ENCODE peak calls at places on chromosomes 13 and 19, in ten cellular contexts. One of them, this sample, is unnamed.

GRCh38 chr19:39038098-39038497 is 5.7 kb upstream of the FBXO27 start:
- DNase-seq in uterus: peak; percentile 18
- DNase-seq in lung: peak; percentile 39
- DNase-seq in thoracic aorta: no peak
- DNase-seq in CD4-positive, alpha-beta T cell: no peak
- DNase-seq in esophagus muscularis mucosa: no peak
- DNase-seq in RWPE1: peak; percentile 60
- DNase-seq in substantia nigra: no peak
- DNase-seq in CD4-positive, CD25-positive, alpha-beta regulatory T cell: no peak
- DNase-seq in cardiac muscle cell: peak; percentile 61
- DNase-seq in this sample: no peak

GRCh38 chr19:6018786-6019185 is 40.8 kb upstream of the RANBP3 start:
- DNase-seq in uterus: no peak
- DNase-seq in lung: no peak
- DNase-seq in thoracic aorta: no peak
- DNase-seq in CD4-positive, alpha-beta T cell: no peak
- DNase-seq in esophagus muscularis mucosa: no peak
- DNase-seq in RWPE1: no peak
- DNase-seq in substantia nigra: no peak
- DNase-seq in CD4-positive, CD25-positive, alpha-beta regulatory T cell: peak; percentile 32
- DNase-seq in cardiac muscle cell: no peak
- DNase-seq in this sample: peak; percentile 54

GRCh38 chr19:57537953-57538547 is 10.9 kb downstream of the ZNF549 start:
- DNase-seq in uterus: no peak
- DNase-seq in lung: no peak
- DNase-seq in thoracic aorta: no peak
- DNase-seq in CD4-positive, alpha-beta T cell: no peak
- DNase-seq in esophagus muscularis mucosa: no peak
- DNase-seq in RWPE1: no peak
- DNase-seq in substantia nigra: no peak
- DNase-seq in CD4-positive, CD25-positive, alpha-beta regulatory T cell: no peak
- DNase-seq in cardiac muscle cell: no peak
- DNase-seq in this sample: no peak

GRCh38 chr13:52848455-52849190 is at the start of gene PCDH8:
- DNase-seq in uterus: no peak
- DNase-seq in lung: no peak
- DNase-seq in thoracic aorta: no peak
- DNase-seq in CD4-positive, alpha-beta T cell: no peak
- DNase-seq in esophagus muscularis mucosa: no peak
- DNase-seq in RWPE1: no peak
- DNase-seq in substantia nigra: no peak
- DNase-seq in CD4-positive, CD25-positive, alpha-beta regulatory T cell: no peak
- DNase-seq in cardiac muscle cell: peak; percentile 2
- DNase-seq in this sample: no peak

GRCh38 chr19:40219721-40220276 is 1.6 kb upstream of the TTC9B start:
- DNase-seq in uterus: no peak
- DNase-seq in lung: no peak
- DNase-seq in thoracic aorta: no peak
- DNase-seq in CD4-positive, alpha-beta T cell: no peak
- DNase-seq in esophagus muscularis mucosa: no peak
- DNase-seq in RWPE1: peak; percentile 82
- DNase-seq in substantia nigra: no peak
- DNase-seq in CD4-positive, CD25-positive, alpha-beta regulatory T cell: no peak
- DNase-seq in cardiac muscle cell: peak; percentile 69
- DNase-seq in this sample: no peak

GRCh38 chr13:80083516-80084085 is 257.3 kb downstream of the SPRY2 start:
- DNase-seq in uterus: no peak
- DNase-seq in lung: no peak
- DNase-seq in thoracic aorta: no peak
- DNase-seq in CD4-positive, alpha-beta T cell: no peak
- DNase-seq in esophagus muscularis mucosa: no peak
- DNase-seq in RWPE1: no peak
- DNase-seq in substantia nigra: no peak
- DNase-seq in CD4-positive, CD25-positive, alpha-beta regulatory T cell: no peak
- DNase-seq in cardiac muscle cell: peak; percentile 75
- DNase-seq in this sample: no peak

GRCh38 chr19:29528946-29529645 is 3.3 kb downstream of the VSTM2B start:
- DNase-seq in uterus: no peak
- DNase-seq in lung: no peak
- DNase-seq in thoracic aorta: no peak
- DNase-seq in CD4-positive, alpha-beta T cell: no peak
- DNase-seq in esophagus muscularis mucosa: no peak
- DNase-seq in RWPE1: no peak
- DNase-seq in substantia nigra: no peak
- DNase-seq in CD4-positive, CD25-positive, alpha-beta regulatory T cell: no peak
- DNase-seq in cardiac muscle cell: no peak
- DNase-seq in this sample: no peak

GRCh38 chr13:47069133-47069532 is 172.3 kb upstream of the HTR2A start:
- DNase-seq in uterus: no peak
- DNase-seq in lung: no peak
- DNase-seq in thoracic aorta: no peak
- DNase-seq in CD4-positive, alpha-beta T cell: no peak
- DNase-seq in esophagus muscularis mucosa: no peak
- DNase-seq in RWPE1: no peak
- DNase-seq in substantia nigra: no peak
- DNase-seq in CD4-positive, CD25-positive, alpha-beta regulatory T cell: no peak
- DNase-seq in cardiac muscle cell: no peak
- DNase-seq in this sample: no peak

GRCh38 chr13:76882431-76882830 is 3.8 kb downstream of the KCTD12 start:
- DNase-seq in uterus: no peak
- DNase-seq in lung: no peak
- DNase-seq in thoracic aorta: no peak
- DNase-seq in CD4-positive, alpha-beta T cell: no peak
- DNase-seq in esophagus muscularis mucosa: no peak
- DNase-seq in RWPE1: no peak
- DNase-seq in substantia nigra: no peak
- DNase-seq in CD4-positive, CD25-positive, alpha-beta regulatory T cell: no peak
- DNase-seq in cardiac muscle cell: peak; percentile 76
- DNase-seq in this sample: no peak

DNA sequence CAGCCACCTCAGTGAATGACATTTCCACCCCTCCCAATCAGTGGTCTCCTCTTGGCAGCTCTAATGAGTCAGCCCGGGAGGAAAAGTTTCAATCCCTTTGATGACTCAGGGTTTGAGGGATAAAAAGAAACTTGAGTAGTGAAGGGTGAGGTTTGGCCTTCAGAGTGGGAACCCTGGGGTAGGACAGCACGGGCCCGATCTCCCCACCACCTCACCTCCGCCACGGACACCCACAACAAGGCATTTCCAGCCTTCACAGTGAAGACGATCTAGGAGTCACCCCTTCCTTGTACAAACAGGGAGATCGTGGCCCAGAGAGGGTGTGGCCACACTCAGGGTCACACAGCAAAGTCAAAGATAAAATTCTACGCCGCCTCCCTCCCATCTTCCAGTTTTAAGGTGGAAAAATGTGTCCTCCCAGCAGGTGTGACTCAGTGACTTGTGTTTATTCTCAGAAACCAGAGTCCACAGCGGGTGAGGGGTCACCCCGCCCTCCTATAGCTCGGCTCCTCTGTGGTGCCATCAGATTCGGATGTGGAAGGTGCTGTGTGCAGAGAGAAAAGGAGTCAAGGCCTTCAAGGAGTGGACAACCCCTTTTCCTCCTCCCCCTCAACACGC is 12.3 kb downstream of the CIB3 start:
- DNase-seq in uterus: no peak
- DNase-seq in lung: no peak
- DNase-seq in thoracic aorta: no peak
- DNase-seq in CD4-positive, alpha-beta T cell: no peak
- DNase-seq in esophagus muscularis mucosa: no peak
- DNase-seq in RWPE1: peak; percentile 91
- DNase-seq in substantia nigra: no peak
- DNase-seq in CD4-positive, CD25-positive, alpha-beta regulatory T cell: no peak
- DNase-seq in cardiac muscle cell: peak; percentile 30
- DNase-seq in this sample: no peak
- H3K27ac ChIP-seq in uterus: no peak overlapping the region
- H3K27ac ChIP-seq in lung: no peak overlapping the region
- H3K27ac ChIP-seq in thoracic aorta: no peak overlapping the region
- H3K27ac ChIP-seq in CD4-positive, alpha-beta T cell: no peak overlapping the region
- H3K27ac ChIP-seq in esophagus muscularis mucosa: no peak overlapping the region
- H3K27ac ChIP-seq in RWPE1: peak overlapping the region; percentile 88
- H3K27ac ChIP-seq in substantia nigra: no peak overlapping the region
- H3K27ac ChIP-seq in CD4-positive, CD25-positive, alpha-beta regulatory T cell: no peak overlapping the region
- H3K27ac ChIP-seq in cardiac muscle cell: no peak overlapping the region
- H3K27ac ChIP-seq in this sample: no peak overlapping the region

DNA sequence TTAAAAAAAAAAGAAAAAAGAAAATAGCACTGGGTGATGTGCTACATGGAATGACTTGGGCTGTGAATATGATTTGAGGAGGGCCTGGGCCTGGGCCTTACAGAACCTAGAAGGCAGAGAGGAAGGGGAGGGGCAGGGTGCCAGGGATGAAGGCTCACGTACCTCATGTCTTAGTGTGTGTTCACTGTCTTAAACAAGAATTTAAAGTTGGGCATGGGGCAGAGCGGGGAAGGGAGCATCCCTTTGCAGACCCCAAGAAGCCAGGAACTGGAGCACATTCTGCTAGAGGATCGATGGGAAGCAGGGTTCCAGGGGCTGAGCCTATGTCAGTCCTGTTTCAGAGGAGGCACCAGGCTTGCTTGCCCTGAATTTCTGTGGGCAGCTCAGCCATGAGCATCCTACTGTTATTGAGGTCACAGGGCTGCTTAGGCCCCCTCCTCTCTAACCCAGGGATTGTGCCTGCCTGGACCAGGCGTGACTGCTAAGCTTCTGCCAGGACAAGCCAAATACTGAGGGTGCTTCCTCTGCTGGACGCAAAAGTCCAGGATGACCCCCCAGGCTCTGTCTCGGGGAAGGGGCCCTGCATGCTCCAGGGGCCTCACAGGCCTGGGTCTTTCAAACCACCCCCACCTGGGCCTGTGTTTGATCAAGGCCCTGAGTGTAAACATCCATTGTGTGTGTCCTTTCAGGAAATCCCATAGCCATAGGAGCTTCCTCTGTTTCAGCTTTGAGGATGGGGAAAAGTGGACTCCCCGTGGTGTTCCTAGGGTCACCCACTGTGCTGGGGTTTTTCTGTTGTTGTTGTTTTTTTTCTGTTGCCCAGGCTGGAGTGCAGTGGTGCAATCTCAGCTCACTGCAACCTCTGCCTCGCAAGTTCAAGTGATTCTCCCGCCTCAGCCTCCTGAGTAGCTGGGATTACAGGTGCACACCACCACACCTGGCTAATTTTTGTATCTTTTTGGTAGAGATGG is 4.8 kb downstream of the LSR start:
- DNase-seq in uterus: no peak
- DNase-seq in lung: peak; percentile 15
- DNase-seq in thoracic aorta: no peak
- DNase-seq in CD4-positive, alpha-beta T cell: no peak
- DNase-seq in esophagus muscularis mucosa: peak; percentile 78
- DNase-seq in RWPE1: no peak
- DNase-seq in substantia nigra: no peak
- DNase-seq in CD4-positive, CD25-positive, alpha-beta regulatory T cell: no peak
- DNase-seq in cardiac muscle cell: no peak
- DNase-seq in this sample: no peak
- H3K27ac ChIP-seq in uterus: peak overlapping the region; percentile 12
- H3K27ac ChIP-seq in lung: no peak overlapping the region
- H3K27ac ChIP-seq in thoracic aorta: no peak overlapping the region
- H3K27ac ChIP-seq in CD4-positive, alpha-beta T cell: no peak overlapping the region
- H3K27ac ChIP-seq in esophagus muscularis mucosa: peak overlapping the region; percentile 25
- H3K27ac ChIP-seq in RWPE1: no peak overlapping the region
- H3K27ac ChIP-seq in substantia nigra: no peak overlapping the region
- H3K27ac ChIP-seq in CD4-positive, CD25-positive, alpha-beta regulatory T cell: no peak overlapping the region
- H3K27ac ChIP-seq in cardiac muscle cell: no peak overlapping the region
- H3K27ac ChIP-seq in this sample: no peak overlapping the region

GRCh38 chr19:51081476-51081875 is 1.2 kb downstream of the KLK14 start:
- DNase-seq in uterus: no peak
- DNase-seq in lung: no peak
- DNase-seq in thoracic aorta: no peak
- DNase-seq in CD4-positive, alpha-beta T cell: no peak
- DNase-seq in esophagus muscularis mucosa: no peak
- DNase-seq in RWPE1: no peak
- DNase-seq in substantia nigra: no peak
- DNase-seq in CD4-positive, CD25-positive, alpha-beta regulatory T cell: no peak
- DNase-seq in cardiac muscle cell: no peak
- DNase-seq in this sample: no peak

GRCh38 chr19:51076602-51077213 is 6.0 kb downstream of the KLK14 start:
- DNase-seq in uterus: no peak
- DNase-seq in lung: no peak
- DNase-seq in thoracic aorta: no peak
- DNase-seq in CD4-positive, alpha-beta T cell: no peak
- DNase-seq in esophagus muscularis mucosa: no peak
- DNase-seq in RWPE1: no peak
- DNase-seq in substantia nigra: no peak
- DNase-seq in CD4-positive, CD25-positive, alpha-beta regulatory T cell: no peak
- DNase-seq in cardiac muscle cell: no peak
- DNase-seq in this sample: no peak

GRCh38 chr19:51078731-51079130 is 4.0 kb downstream of the KLK14 start:
- DNase-seq in uterus: no peak
- DNase-seq in lung: no peak
- DNase-seq in thoracic aorta: no peak
- DNase-seq in CD4-positive, alpha-beta T cell: no peak
- DNase-seq in esophagus muscularis mucosa: no peak
- DNase-seq in RWPE1: no peak
- DNase-seq in substantia nigra: no peak
- DNase-seq in CD4-positive, CD25-positive, alpha-beta regulatory T cell: no peak
- DNase-seq in cardiac muscle cell: no peak
- DNase-seq in this sample: no peak

GRCh38 chr19:51078104-51078503 is 4.6 kb downstream of the KLK14 start:
- DNase-seq in uterus: no peak
- DNase-seq in lung: no peak
- DNase-seq in thoracic aorta: no peak
- DNase-seq in CD4-positive, alpha-beta T cell: no peak
- DNase-seq in esophagus muscularis mucosa: no peak
- DNase-seq in RWPE1: no peak
- DNase-seq in substantia nigra: no peak
- DNase-seq in CD4-positive, CD25-positive, alpha-beta regulatory T cell: no peak
- DNase-seq in cardiac muscle cell: no peak
- DNase-seq in this sample: no peak

GRCh38 chr19:51079486-51080110 is 3.1 kb downstream of the KLK14 start:
- DNase-seq in uterus: no peak
- DNase-seq in lung: no peak
- DNase-seq in thoracic aorta: no peak
- DNase-seq in CD4-positive, alpha-beta T cell: no peak
- DNase-seq in esophagus muscularis mucosa: no peak
- DNase-seq in RWPE1: peak; percentile 30
- DNase-seq in substantia nigra: no peak
- DNase-seq in CD4-positive, CD25-positive, alpha-beta regulatory T cell: no peak
- DNase-seq in cardiac muscle cell: peak; percentile 83
- DNase-seq in this sample: no peak
- H3K27ac ChIP-seq in uterus: no peak overlapping the region
- H3K27ac ChIP-seq in lung: no peak overlapping the region
- H3K27ac ChIP-seq in thoracic aorta: no peak overlapping the region
- H3K27ac ChIP-seq in CD4-positive, alpha-beta T cell: no peak overlapping the region
- H3K27ac ChIP-seq in esophagus muscularis mucosa: no peak overlapping the region
- H3K27ac ChIP-seq in RWPE1: no peak overlapping the region
- H3K27ac ChIP-seq in substantia nigra: no peak overlapping the region
- H3K27ac ChIP-seq in CD4-positive, CD25-positive, alpha-beta regulatory T cell: no peak overlapping the region
- H3K27ac ChIP-seq in cardiac muscle cell: no peak overlapping the region
- H3K27ac ChIP-seq in this sample: no peak overlapping the region

DNA sequence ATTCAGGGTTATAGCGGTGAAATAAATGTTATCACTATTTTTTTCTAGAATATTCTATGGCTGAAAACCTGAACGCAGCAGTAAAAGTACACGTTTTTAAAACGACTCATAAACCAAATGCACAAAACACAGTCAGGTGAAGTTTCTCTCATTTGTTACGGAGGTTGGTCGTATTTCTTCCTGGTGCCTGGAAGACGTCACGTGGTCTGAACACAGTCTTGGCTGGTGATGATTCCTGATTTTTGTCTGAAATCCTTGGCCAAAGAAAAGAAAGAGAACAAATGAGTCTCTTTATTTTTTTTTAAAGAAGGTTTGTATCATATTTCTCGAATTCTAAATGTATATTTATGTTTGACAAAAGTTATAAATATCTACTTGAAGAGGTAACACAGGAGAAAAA is 9.8 kb upstream of the PNMA8A start:
- DNase-seq in uterus: peak; percentile 43
- DNase-seq in lung: no peak
- DNase-seq in thoracic aorta: no peak
- DNase-seq in CD4-positive, alpha-beta T cell: no peak
- DNase-seq in esophagus muscularis mucosa: no peak
- DNase-seq in RWPE1: no peak
- DNase-seq in substantia nigra: no peak
- DNase-seq in CD4-positive, CD25-positive, alpha-beta regulatory T cell: no peak
- DNase-seq in cardiac muscle cell: peak; percentile 73
- DNase-seq in this sample: no peak
- H3K27ac ChIP-seq in uterus: peak overlapping the region; percentile 90
- H3K27ac ChIP-seq in lung: no peak overlapping the region
- H3K27ac ChIP-seq in thoracic aorta: peak overlapping the region; percentile 96
- H3K27ac ChIP-seq in CD4-positive, alpha-beta T cell: no peak overlapping the region
- H3K27ac ChIP-seq in esophagus muscularis mucosa: peak overlapping the region; percentile 71
- H3K27ac ChIP-seq in RWPE1: no peak overlapping the region
- H3K27ac ChIP-seq in substantia nigra: no peak overlapping the region
- H3K27ac ChIP-seq in CD4-positive, CD25-positive, alpha-beta regulatory T cell: no peak overlapping the region
- H3K27ac ChIP-seq in cardiac muscle cell: peak overlapping the region; percentile 67
- H3K27ac ChIP-seq in this sample: no peak overlapping the region